ENCODE peak calls at places on chromosomes 16 and 17, in four cellular contexts. P is thoracic aorta; Z is CD8-positive, alpha-beta memory T cell; G is brain microvascular endothelial cell. K is an unnamed sample. For H3K27me3, the result is how much of the 10 kb centered on the place peaks cover.

GRCh38 chr16:17379121-17379571 is 91.6 kb downstream of the XYLT1 start:
- DNase-seq in P (no peak), Z (no peak), G (no peak), K (no peak)

GRCh38 chr17:17044846-17045561 is 2.7 kb downstream of the MPRIP start:
- DNase-seq in P (no peak), Z (no peak), G (peak), K (peak)

GRCh38 chr17:7709031-7709430 is 4.0 kb downstream of the EFNB3 start:
- DNase-seq in P (no peak), Z (no peak), G (no peak), K (no peak)

GRCh38 chr16:70253291-70254094 is 1.8 kb upstream of the EXOSC6 start:
- DNase-seq in P (no peak), Z (peak), G (peak), K (peak)

GRCh38 chr16:77322757-77323156 is 112.1 kb downstream of the ADAMTS18 start:
- DNase-seq in P (no peak), Z (no peak), G (no peak), K (no peak)

GRCh38 chr17:4045477-4045876 is 81.2 kb upstream of the ATP2A3 start:
- DNase-seq in P (no peak), Z (no peak), G (no peak), K (no peak)

GRCh38 chr17:32310927-32311568 is 30.9 kb downstream of the C17orf75 start:
- DNase-seq in P (no peak), Z (no peak), G (no peak), K (no peak)

GRCh38 chr17:35286120-35286781 is 43.4 kb downstream of the SLFN5 start:
- DNase-seq in P (no peak), Z (no peak), G (no peak), K (no peak)

GRCh38 chr17:40451420-40451819 is 8.2 kb downstream of the IGFBP4 start:
- DNase-seq in P (peak), Z (no peak), G (no peak), K (peak)

GRCh38 chr17:7809086-7809790 is 24.8 kb upstream of the KDM6B start:
- DNase-seq in P (no peak), Z (no peak), G (no peak), K (no peak)

GRCh38 chr17:28727727-28728363 is 743 bp upstream of the NEK8 start:
- DNase-seq in P (no peak), Z (peak), G (peak), K (peak)

GRCh38 chr17:33580215-33580614 is 287.1 kb upstream of the ASIC2 start:
- DNase-seq in P (no peak), Z (no peak), G (no peak), K (no peak)

GRCh38 chr16:74775255-74775654 is 635 bp upstream of the FA2H start:
- DNase-seq in P (no peak), Z (no peak), G (no peak), K (no peak)

GRCh38 chr16:74773431-74774222 is 993 bp downstream of the FA2H start:
- DNase-seq in P (no peak), Z (no peak), G (no peak), K (peak)

GRCh38 chr16:74776926-74777325 is 2.3 kb upstream of the FA2H start:
- DNase-seq in P (no peak), Z (no peak), G (no peak), K (no peak)

GRCh38 chr16:74771656-74772315 is 2.8 kb downstream of the FA2H start:
- DNase-seq in P (no peak), Z (no peak), G (no peak), K (no peak)

GRCh38 chr16:74774223-74775139 is at the start of gene FA2H:
- DNase-seq in P (no peak), Z (peak), G (no peak), K (peak)
- H3K27ac ChIP-seq in P (no peak), Z (no peak), G (no peak), K (peak)

GRCh38 chr16:2936436-2937011 is 24.8 kb downstream of the FLYWCH1 start:
- DNase-seq in P (no peak), Z (no peak), G (no peak), K (no peak)
- H3K27me3 ChIP-seq in P (under half), Z (under half), G (under half), K (under half)

GRCh38 chr17:76179496-76180467 is 38.7 kb upstream of the FOXJ1 start:
- DNase-seq in P (no peak), Z (no peak), G (no peak), K (no peak)
- H3K27ac ChIP-seq in P (no peak), Z (peak), G (no peak), K (no peak)

GRCh38 chr16:73365010-73365409 is 317.1 kb upstream of the ZFHX3 start:
- DNase-seq in P (no peak), Z (no peak), G (peak), K (peak)
- H3K27me3 ChIP-seq in P (under half), Z (under half), G (under half), K (under half)

DNA sequence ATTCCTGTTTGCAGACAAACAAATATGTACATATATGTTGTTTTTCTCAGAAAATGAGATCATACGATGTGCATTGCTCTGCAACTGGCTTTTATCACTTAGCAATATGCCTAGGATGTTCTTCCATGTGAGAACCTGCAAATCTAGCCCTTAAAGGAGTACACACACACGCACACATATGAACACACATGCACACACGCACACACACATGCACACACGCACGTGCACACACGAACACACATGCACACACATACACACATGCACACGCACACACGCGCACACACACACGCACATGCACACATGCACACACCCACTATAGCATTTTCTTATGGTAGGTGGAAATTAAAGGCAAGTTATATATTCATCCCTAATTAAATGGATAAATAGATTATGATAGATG is 8.1 kb upstream of the OR2C1 start:
- DNase-seq in P (no peak), Z (no peak), G (no peak), K (no peak)
- H3K27ac ChIP-seq in P (no peak), Z (no peak), G (no peak), K (no peak)

DNA sequence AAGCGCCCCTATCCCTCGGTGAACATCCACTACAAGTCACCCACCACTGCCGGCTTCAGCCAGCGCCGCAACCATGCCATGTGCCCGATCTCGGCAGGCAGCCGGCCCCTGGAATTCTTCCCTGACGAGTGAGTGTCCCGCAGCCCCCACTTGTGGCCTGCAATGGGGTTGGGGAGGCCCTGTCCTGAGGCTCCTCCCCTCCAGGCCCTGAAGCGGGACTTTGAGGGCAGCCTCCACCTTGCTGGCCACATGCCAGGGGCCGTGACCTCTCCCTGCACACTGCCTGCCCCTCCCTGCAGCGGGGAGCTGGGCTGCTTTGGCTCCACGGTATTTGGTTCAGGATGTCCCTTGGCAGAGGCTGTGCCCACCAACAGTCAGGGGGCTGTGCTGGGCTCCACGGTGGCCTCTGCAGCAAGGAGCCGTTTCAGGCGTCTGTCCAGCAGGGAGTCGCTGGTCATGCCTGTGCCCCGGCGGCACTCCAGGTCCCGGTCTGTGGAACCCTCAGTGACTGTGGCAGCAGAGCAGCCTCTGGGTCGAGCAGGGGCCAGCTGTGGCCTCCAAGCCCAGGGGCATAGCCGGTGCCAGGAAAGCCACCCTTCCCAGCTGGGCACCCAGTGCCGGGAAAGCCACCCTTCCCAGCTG is 8.3 kb downstream of the NME3 start:
- DNase-seq in P (no peak), Z (no peak), G (no peak), K (no peak)
- H3K27me3 ChIP-seq in P (under half), Z (under half), G (under half), K (under half)

GRCh38 chr17:82534401-82534812 is 14.9 kb downstream of the FOXK2 start:
- DNase-seq in P (no peak), Z (no peak), G (no peak), K (no peak)
- H3K27ac ChIP-seq in P (no peak), Z (no peak), G (no peak), K (peak)

GRCh38 chr17:13961262-13961661 is 108.0 kb upstream of the COX10 start:
- DNase-seq in P (no peak), Z (no peak), G (no peak), K (no peak)
- H3K27me3 ChIP-seq in P (under half), Z (under half), G (under half), K (under half)

GRCh38 chr17:59487161-59487873 is 78.1 kb upstream of the DHX40 start:
- DNase-seq in P (no peak), Z (no peak), G (no peak), K (no peak)
- H3K27ac ChIP-seq in P (peak), Z (no peak), G (no peak), K (no peak)

GRCh38 chr17:73723317-73723716 is 79.1 kb upstream of the SDK2 start:
- DNase-seq in P (no peak), Z (no peak), G (no peak), K (no peak)

GRCh38 chr17:73722163-73722562 is 77.9 kb upstream of the SDK2 start:
- DNase-seq in P (no peak), Z (no peak), G (no peak), K (no peak)

GRCh38 chr17:73725794-73726193 is 81.5 kb upstream of the SDK2 start:
- DNase-seq in P (no peak), Z (no peak), G (no peak), K (no peak)

GRCh38 chr17:73727941-73728340 is 83.7 kb upstream of the SDK2 start:
- DNase-seq in P (no peak), Z (no peak), G (no peak), K (no peak)

DNA sequence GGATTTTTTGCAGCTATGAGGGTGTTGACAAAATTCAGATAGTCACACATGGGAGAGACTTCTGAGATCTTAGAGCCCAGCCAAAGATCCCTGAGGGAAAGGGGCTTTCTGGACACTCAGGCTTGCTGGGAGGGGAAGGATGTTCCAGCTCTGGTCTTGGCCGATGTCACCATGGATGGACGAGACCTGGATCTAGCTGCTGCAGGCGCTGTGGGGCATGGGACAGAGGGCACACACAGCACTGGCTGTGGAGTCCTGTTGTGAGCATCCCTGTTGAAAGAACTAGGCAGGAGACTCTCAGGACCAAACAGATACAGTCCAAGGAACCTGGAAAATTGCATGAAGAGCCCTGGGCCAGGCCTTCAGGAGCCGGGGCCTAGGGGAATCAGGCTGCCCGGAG is 80.1 kb upstream of the SDK2 start:
- DNase-seq in P (no peak), Z (no peak), G (no peak), K (no peak)
- H3K27me3 ChIP-seq in P (under half), Z (under half), G (under half), K (under half)